ENCODE peak calls at places on chromosomes 7 and 10, in seven cellular contexts. P is endothelial cell, I is erythroblast, Z is mucosa of descending colon, W is ecto neural progenitor cell, O is mesenteric fat pad, H is IMR-90. M is an unnamed sample.

GRCh38 chr7:27168265-27168947 is 3.1 kb upstream of the HOXA9 start:
- DNase-seq in H (no peak), P (no peak), Z (peak; percentile 82), O (no peak), W (no peak), I (peak; percentile 48), M (peak; percentile 84)

GRCh38 chr7:76515999-76516443 is 5.7 kb downstream of the UPK3B start:
- DNase-seq in I (peak; percentile 29), O (no peak), H (peak; percentile 23), W (no peak), Z (peak; percentile 73), P (peak; percentile 78), M (peak; percentile 56)

GRCh38 chr7:133941496-133941895 is 185.6 kb upstream of the LRGUK start:
- DNase-seq in I (no peak), O (no peak), H (peak; percentile 74), W (no peak), P (no peak), Z (no peak), M (peak; percentile 85)

GRCh38 chr10:133278577-133279265 is 2.1 kb upstream of the ADAM8 start:
- DNase-seq in H (peak; percentile 49), W (no peak), P (no peak), I (peak; percentile 90), O (no peak), Z (peak; percentile 76), M (peak; percentile 66)

GRCh38 chr7:50293509-50294179 is 10.9 kb upstream of the IKZF1 start:
- DNase-seq in W (no peak), H (no peak), O (no peak), P (no peak), Z (no peak), I (no peak), M (no peak)

GRCh38 chr7:103031781-103032180 is 42.8 kb downstream of the FBXL13 start:
- DNase-seq in H (peak; percentile 38), I (no peak), O (no peak), P (no peak), Z (no peak), W (no peak), M (peak; percentile 32)

GRCh38 chr10:101176577-101176976 is 45.5 kb downstream of the TLX1 start:
- DNase-seq in P (no peak), W (no peak), I (no peak), H (no peak), O (no peak), Z (no peak), M (no peak)

GRCh38 chr10:7892146-7892545 is 73.8 kb downstream of the TAF3 start:
- DNase-seq in H (no peak), I (no peak), P (no peak), W (no peak), Z (no peak), O (no peak), M (no peak)

GRCh38 chr7:50957855-50958254 is 175.2 kb upstream of the GRB10 start:
- DNase-seq in W (no peak), H (no peak), O (no peak), Z (no peak), I (no peak), P (no peak), M (no peak)

GRCh38 chr7:99365318-99366141 is 9.0 kb upstream of the ARPC1B start:
- DNase-seq in Z (peak; percentile 89), O (no peak), H (no peak), P (peak; percentile 61), I (peak; percentile 35), W (no peak), M (no peak)

GRCh38 chr10:6576326-6576725 is 3.8 kb downstream of the PRKCQ start:
- DNase-seq in O (no peak), I (no peak), H (no peak), Z (no peak), P (no peak), W (no peak), M (no peak)

GRCh38 chr7:106370542-106370941 is 85.8 kb upstream of the NAMPT start:
- DNase-seq in W (no peak), O (no peak), Z (no peak), H (no peak), P (no peak), I (no peak), M (no peak)

GRCh38 chr10:49398000-49398861 is 2.3 kb upstream of the DRGX start:
- DNase-seq in H (peak; percentile 28), W (peak; percentile 87), P (peak; percentile 79), I (peak; percentile 33), O (no peak), Z (peak; percentile 71), M (peak; percentile 48)

GRCh38 chr10:86536294-86536861 is 14.8 kb upstream of the WAPL start:
- DNase-seq in P (no peak), H (no peak), W (peak; percentile 72), I (peak; percentile 65), O (peak; percentile 88), Z (peak; percentile 51), M (no peak)

GRCh38 chr7:112462236-112462635 is 12.0 kb downstream of the IFRD1 start:
- DNase-seq in H (peak; percentile 63), Z (no peak), W (no peak), P (no peak), O (no peak), I (no peak), M (peak; percentile 57)

GRCh38 chr10:74842301-74842700 is 15.9 kb downstream of the KAT6B start:
- DNase-seq in I (no peak), O (no peak), H (peak; percentile 37), W (no peak), Z (no peak), P (no peak), M (peak; percentile 59)

GRCh38 chr10:1476106-1476803 is 261.1 kb downstream of the ADARB2 start:
- DNase-seq in O (no peak), W (peak; percentile 63), I (no peak), Z (no peak), P (no peak), H (no peak), M (no peak)

GRCh38 chr10:67868132-67868531 is 16.3 kb upstream of the SIRT1 start:
- DNase-seq in I (no peak), H (no peak), P (no peak), O (no peak), W (no peak), Z (no peak), M (no peak)

GRCh38 chr10:44933117-44933450 is 21.9 kb downstream of the TMEM72 start:
- DNase-seq in P (no peak), Z (no peak), I (no peak), O (no peak), H (no peak), W (no peak), M (no peak)

GRCh38 chr7:140640060-140640611 is 477 bp downstream of the DENND2A start:
- DNase-seq in W (peak; percentile 75), O (no peak), I (no peak), Z (peak; percentile 62), P (peak; percentile 68), H (peak; percentile 50), M (peak; percentile 64)

GRCh38 chr10:102582181-102582580 is 62.1 kb upstream of the TRIM8 start:
- DNase-seq in P (no peak), O (no peak), H (no peak), I (no peak), W (no peak), Z (no peak), M (no peak)

GRCh38 chr10:79938728-79939380 is 10.1 kb downstream of the SFTPD start:
- DNase-seq in H (no peak), W (peak; percentile 6), I (no peak), Z (no peak), O (no peak), P (peak; percentile 22), M (no peak)

GRCh38 chr10:49025347-49025983 is 85.8 kb upstream of the LRRC18 start:
- DNase-seq in Z (no peak), P (no peak), O (no peak), H (no peak), I (no peak), W (no peak), M (no peak)

M was measured in EH.